ENCODE peak calls at places on chromosomes 13 and 19, in nine cellular contexts. One of them, this sample, is unnamed.
A peak's percentile ranks its signal among the peaks of the same experiment; 100 is the strongest.

GRCh38 chr13:109857803-109858202 is 71.4 kb upstream of the IRS2 start:
- DNase-seq in AG04450: no peak
- DNase-seq in hippocampal formation: no peak
- DNase-seq in SW 1271: no peak
- DNase-seq in NCI-H1105: no peak
- DNase-seq in stimulated activated CD4-positive, alpha-beta T cell treated with anti-CD3 and anti-CD28 coated beads, TNF-alpha, amount 100 ng/mL, for 48 hours: no peak
- DNase-seq in gastrocnemius medialis: no peak
- DNase-seq in psoas muscle: no peak
- DNase-seq in stimulated activated CD8-positive, alpha-beta memory T cell treated with anti-CD3 and anti-CD28 coated beads, Interleukin-15, amount 100 ng/mL, for 24 hours: no peak
- DNase-seq in this sample: no peak

GRCh38 chr13:20473139-20473538 is 52.5 kb downstream of the CRYL1 start:
- DNase-seq in NCI-H1105: no peak
- DNase-seq in stimulated activated CD8-positive, alpha-beta memory T cell treated with anti-CD3 and anti-CD28 coated beads, Interleukin-15, amount 100 ng/mL, for 24 hours: no peak
- DNase-seq in SW 1271: no peak
- DNase-seq in gastrocnemius medialis: no peak
- DNase-seq in psoas muscle: no peak
- DNase-seq in AG04450: no peak
- DNase-seq in hippocampal formation: no peak
- DNase-seq in stimulated activated CD4-positive, alpha-beta T cell treated with anti-CD3 and anti-CD28 coated beads, TNF-alpha, amount 100 ng/mL, for 48 hours: no peak
- DNase-seq in this sample: no peak

GRCh38 chr19:29598036-29598435 is 8.0 kb upstream of the POP4 start:
- DNase-seq in stimulated activated CD4-positive, alpha-beta T cell treated with anti-CD3 and anti-CD28 coated beads, TNF-alpha, amount 100 ng/mL, for 48 hours: no peak
- DNase-seq in NCI-H1105: no peak
- DNase-seq in stimulated activated CD8-positive, alpha-beta memory T cell treated with anti-CD3 and anti-CD28 coated beads, Interleukin-15, amount 100 ng/mL, for 24 hours: no peak
- DNase-seq in hippocampal formation: no peak
- DNase-seq in SW 1271: no peak
- DNase-seq in gastrocnemius medialis: no peak
- DNase-seq in AG04450: no peak
- DNase-seq in psoas muscle: no peak
- DNase-seq in this sample: no peak

GRCh38 chr13:84418041-84418440 is 535.8 kb upstream of the SLITRK1 start:
- DNase-seq in NCI-H1105: no peak
- DNase-seq in SW 1271: no peak
- DNase-seq in hippocampal formation: no peak
- DNase-seq in stimulated activated CD4-positive, alpha-beta T cell treated with anti-CD3 and anti-CD28 coated beads, TNF-alpha, amount 100 ng/mL, for 48 hours: no peak
- DNase-seq in AG04450: no peak
- DNase-seq in psoas muscle: no peak
- DNase-seq in stimulated activated CD8-positive, alpha-beta memory T cell treated with anti-CD3 and anti-CD28 coated beads, Interleukin-15, amount 100 ng/mL, for 24 hours: no peak
- DNase-seq in gastrocnemius medialis: no peak
- DNase-seq in this sample: no peak

GRCh38 chr19:3266092-3266693 is 41.7 kb downstream of the CELF5 start:
- DNase-seq in stimulated activated CD4-positive, alpha-beta T cell treated with anti-CD3 and anti-CD28 coated beads, TNF-alpha, amount 100 ng/mL, for 48 hours: no peak
- DNase-seq in gastrocnemius medialis: no peak
- DNase-seq in NCI-H1105: no peak
- DNase-seq in psoas muscle: no peak
- DNase-seq in hippocampal formation: no peak
- DNase-seq in stimulated activated CD8-positive, alpha-beta memory T cell treated with anti-CD3 and anti-CD28 coated beads, Interleukin-15, amount 100 ng/mL, for 24 hours: no peak
- DNase-seq in AG04450: no peak
- DNase-seq in SW 1271: no peak
- DNase-seq in this sample: no peak

GRCh38 chr19:31583148-31583547 is 233.9 kb upstream of the TSHZ3 start:
- DNase-seq in AG04450: no peak
- DNase-seq in gastrocnemius medialis: no peak
- DNase-seq in SW 1271: no peak
- DNase-seq in hippocampal formation: no peak
- DNase-seq in psoas muscle: no peak
- DNase-seq in stimulated activated CD4-positive, alpha-beta T cell treated with anti-CD3 and anti-CD28 coated beads, TNF-alpha, amount 100 ng/mL, for 48 hours: no peak
- DNase-seq in NCI-H1105: no peak
- DNase-seq in stimulated activated CD8-positive, alpha-beta memory T cell treated with anti-CD3 and anti-CD28 coated beads, Interleukin-15, amount 100 ng/mL, for 24 hours: no peak
- DNase-seq in this sample: no peak

GRCh38 chr13:75797256-75797655 is 161.1 kb downstream of the LMO7 start:
- DNase-seq in SW 1271: no peak
- DNase-seq in gastrocnemius medialis: no peak
- DNase-seq in hippocampal formation: no peak
- DNase-seq in stimulated activated CD8-positive, alpha-beta memory T cell treated with anti-CD3 and anti-CD28 coated beads, Interleukin-15, amount 100 ng/mL, for 24 hours: no peak
- DNase-seq in psoas muscle: no peak
- DNase-seq in NCI-H1105: no peak
- DNase-seq in stimulated activated CD4-positive, alpha-beta T cell treated with anti-CD3 and anti-CD28 coated beads, TNF-alpha, amount 100 ng/mL, for 48 hours: no peak
- DNase-seq in AG04450: no peak
- DNase-seq in this sample: no peak

GRCh38 chr19:40279120-40279551 is 6.0 kb downstream of the AKT2 start:
- DNase-seq in stimulated activated CD4-positive, alpha-beta T cell treated with anti-CD3 and anti-CD28 coated beads, TNF-alpha, amount 100 ng/mL, for 48 hours: no peak
- DNase-seq in psoas muscle: peak; percentile 72
- DNase-seq in AG04450: peak; percentile 8
- DNase-seq in SW 1271: no peak
- DNase-seq in NCI-H1105: no peak
- DNase-seq in hippocampal formation: no peak
- DNase-seq in stimulated activated CD8-positive, alpha-beta memory T cell treated with anti-CD3 and anti-CD28 coated beads, Interleukin-15, amount 100 ng/mL, for 24 hours: no peak
- DNase-seq in gastrocnemius medialis: peak; percentile 58
- DNase-seq in this sample: no peak

GRCh38 chr19:35755550-35756371 is 1.1 kb downstream of the HSPB6 start:
- DNase-seq in stimulated activated CD4-positive, alpha-beta T cell treated with anti-CD3 and anti-CD28 coated beads, TNF-alpha, amount 100 ng/mL, for 48 hours: no peak
- DNase-seq in NCI-H1105: no peak
- DNase-seq in psoas muscle: peak; percentile 94
- DNase-seq in hippocampal formation: no peak
- DNase-seq in AG04450: no peak
- DNase-seq in SW 1271: no peak
- DNase-seq in stimulated activated CD8-positive, alpha-beta memory T cell treated with anti-CD3 and anti-CD28 coated beads, Interleukin-15, amount 100 ng/mL, for 24 hours: no peak
- DNase-seq in gastrocnemius medialis: peak; percentile 91
- DNase-seq in this sample: no peak

GRCh38 chr19:17659996-17660395 is 28.2 kb downstream of the UNC13A start:
- DNase-seq in SW 1271: no peak
- DNase-seq in gastrocnemius medialis: no peak
- DNase-seq in psoas muscle: no peak
- DNase-seq in stimulated activated CD4-positive, alpha-beta T cell treated with anti-CD3 and anti-CD28 coated beads, TNF-alpha, amount 100 ng/mL, for 48 hours: no peak
- DNase-seq in hippocampal formation: no peak
- DNase-seq in stimulated activated CD8-positive, alpha-beta memory T cell treated with anti-CD3 and anti-CD28 coated beads, Interleukin-15, amount 100 ng/mL, for 24 hours: no peak
- DNase-seq in AG04450: no peak
- DNase-seq in NCI-H1105: no peak
- DNase-seq in this sample: no peak

GRCh38 chr19:45275370-45275971 is 24.4 kb downstream of the MARK4 start:
- DNase-seq in hippocampal formation: no peak
- DNase-seq in NCI-H1105: peak; percentile 22
- DNase-seq in gastrocnemius medialis: no peak
- DNase-seq in psoas muscle: no peak
- DNase-seq in SW 1271: no peak
- DNase-seq in AG04450: no peak
- DNase-seq in stimulated activated CD4-positive, alpha-beta T cell treated with anti-CD3 and anti-CD28 coated beads, TNF-alpha, amount 100 ng/mL, for 48 hours: no peak
- DNase-seq in stimulated activated CD8-positive, alpha-beta memory T cell treated with anti-CD3 and anti-CD28 coated beads, Interleukin-15, amount 100 ng/mL, for 24 hours: no peak
- DNase-seq in this sample: no peak

GRCh38 chr19:4206818-4207484 is 22.4 kb upstream of the EBI3 start:
- DNase-seq in AG04450: no peak
- DNase-seq in hippocampal formation: no peak
- DNase-seq in stimulated activated CD4-positive, alpha-beta T cell treated with anti-CD3 and anti-CD28 coated beads, TNF-alpha, amount 100 ng/mL, for 48 hours: no peak
- DNase-seq in stimulated activated CD8-positive, alpha-beta memory T cell treated with anti-CD3 and anti-CD28 coated beads, Interleukin-15, amount 100 ng/mL, for 24 hours: no peak
- DNase-seq in gastrocnemius medialis: no peak
- DNase-seq in NCI-H1105: no peak
- DNase-seq in SW 1271: no peak
- DNase-seq in psoas muscle: no peak
- DNase-seq in this sample: no peak

GRCh38 chr19:46892252-46893179 is 31.7 kb downstream of the ARHGAP35 start:
- DNase-seq in stimulated activated CD4-positive, alpha-beta T cell treated with anti-CD3 and anti-CD28 coated beads, TNF-alpha, amount 100 ng/mL, for 48 hours: no peak
- DNase-seq in hippocampal formation: no peak
- DNase-seq in NCI-H1105: no peak
- DNase-seq in SW 1271: no peak
- DNase-seq in gastrocnemius medialis: no peak
- DNase-seq in AG04450: no peak
- DNase-seq in stimulated activated CD8-positive, alpha-beta memory T cell treated with anti-CD3 and anti-CD28 coated beads, Interleukin-15, amount 100 ng/mL, for 24 hours: no peak
- DNase-seq in psoas muscle: no peak
- DNase-seq in this sample: no peak

GRCh38 chr19:52585101-52585500 is 15.0 kb downstream of the ZNF701 start:
- DNase-seq in gastrocnemius medialis: no peak
- DNase-seq in psoas muscle: no peak
- DNase-seq in stimulated activated CD8-positive, alpha-beta memory T cell treated with anti-CD3 and anti-CD28 coated beads, Interleukin-15, amount 100 ng/mL, for 24 hours: no peak
- DNase-seq in stimulated activated CD4-positive, alpha-beta T cell treated with anti-CD3 and anti-CD28 coated beads, TNF-alpha, amount 100 ng/mL, for 48 hours: no peak
- DNase-seq in AG04450: no peak
- DNase-seq in SW 1271: no peak
- DNase-seq in NCI-H1105: no peak
- DNase-seq in hippocampal formation: no peak
- DNase-seq in this sample: no peak

GRCh38 chr13:94993608-94994007 is 281.3 kb upstream of the SOX21 start:
- DNase-seq in stimulated activated CD8-positive, alpha-beta memory T cell treated with anti-CD3 and anti-CD28 coated beads, Interleukin-15, amount 100 ng/mL, for 24 hours: no peak
- DNase-seq in gastrocnemius medialis: no peak
- DNase-seq in psoas muscle: no peak
- DNase-seq in NCI-H1105: no peak
- DNase-seq in hippocampal formation: no peak
- DNase-seq in AG04450: no peak
- DNase-seq in stimulated activated CD4-positive, alpha-beta T cell treated with anti-CD3 and anti-CD28 coated beads, TNF-alpha, amount 100 ng/mL, for 48 hours: no peak
- DNase-seq in SW 1271: no peak
- DNase-seq in this sample: no peak

GRCh38 chr13:32278456-32278855 is 36.7 kb downstream of the ZAR1L start:
- DNase-seq in gastrocnemius medialis: no peak
- DNase-seq in hippocampal formation: no peak
- DNase-seq in stimulated activated CD4-positive, alpha-beta T cell treated with anti-CD3 and anti-CD28 coated beads, TNF-alpha, amount 100 ng/mL, for 48 hours: no peak
- DNase-seq in SW 1271: no peak
- DNase-seq in NCI-H1105: no peak
- DNase-seq in AG04450: peak; percentile 50
- DNase-seq in psoas muscle: no peak
- DNase-seq in stimulated activated CD8-positive, alpha-beta memory T cell treated with anti-CD3 and anti-CD28 coated beads, Interleukin-15, amount 100 ng/mL, for 24 hours: no peak
- DNase-seq in this sample: no peak

GRCh38 chr19:50490411-50490811 is 13.8 kb upstream of the GARIN5A start:
- DNase-seq in stimulated activated CD8-positive, alpha-beta memory T cell treated with anti-CD3 and anti-CD28 coated beads, Interleukin-15, amount 100 ng/mL, for 24 hours: no peak
- DNase-seq in AG04450: no peak
- DNase-seq in NCI-H1105: no peak
- DNase-seq in stimulated activated CD4-positive, alpha-beta T cell treated with anti-CD3 and anti-CD28 coated beads, TNF-alpha, amount 100 ng/mL, for 48 hours: no peak
- DNase-seq in psoas muscle: no peak
- DNase-seq in SW 1271: no peak
- DNase-seq in gastrocnemius medialis: no peak
- DNase-seq in hippocampal formation: no peak
- DNase-seq in this sample: no peak

GRCh38 chr13:105990256-105990958 is 545.1 kb downstream of the EFNB2 start:
- DNase-seq in hippocampal formation: no peak
- DNase-seq in AG04450: no peak
- DNase-seq in NCI-H1105: no peak
- DNase-seq in stimulated activated CD4-positive, alpha-beta T cell treated with anti-CD3 and anti-CD28 coated beads, TNF-alpha, amount 100 ng/mL, for 48 hours: no peak
- DNase-seq in gastrocnemius medialis: no peak
- DNase-seq in stimulated activated CD8-positive, alpha-beta memory T cell treated with anti-CD3 and anti-CD28 coated beads, Interleukin-15, amount 100 ng/mL, for 24 hours: no peak
- DNase-seq in psoas muscle: no peak
- DNase-seq in SW 1271: no peak
- DNase-seq in this sample: no peak

GRCh38 chr19:53161123-53161522 is 2.3 kb upstream of the ZNF347 start:
- DNase-seq in stimulated activated CD4-positive, alpha-beta T cell treated with anti-CD3 and anti-CD28 coated beads, TNF-alpha, amount 100 ng/mL, for 48 hours: no peak
- DNase-seq in NCI-H1105: no peak
- DNase-seq in gastrocnemius medialis: no peak
- DNase-seq in stimulated activated CD8-positive, alpha-beta memory T cell treated with anti-CD3 and anti-CD28 coated beads, Interleukin-15, amount 100 ng/mL, for 24 hours: no peak
- DNase-seq in hippocampal formation: no peak
- DNase-seq in AG04450: no peak
- DNase-seq in psoas muscle: no peak
- DNase-seq in SW 1271: no peak
- DNase-seq in this sample: no peak

GRCh38 chr19:12974301-12975220 is 5.2 kb downstream of the DAND5 start:
- DNase-seq in AG04450: no peak
- DNase-seq in stimulated activated CD4-positive, alpha-beta T cell treated with anti-CD3 and anti-CD28 coated beads, TNF-alpha, amount 100 ng/mL, for 48 hours: no peak
- DNase-seq in NCI-H1105: no peak
- DNase-seq in psoas muscle: no peak
- DNase-seq in hippocampal formation: no peak
- DNase-seq in SW 1271: no peak
- DNase-seq in stimulated activated CD8-positive, alpha-beta memory T cell treated with anti-CD3 and anti-CD28 coated beads, Interleukin-15, amount 100 ng/mL, for 24 hours: no peak
- DNase-seq in gastrocnemius medialis: no peak
- DNase-seq in this sample: no peak

GRCh38 chr13:50580684-50581305 is 262.7 kb downstream of the DLEU7 start:
- DNase-seq in stimulated activated CD4-positive, alpha-beta T cell treated with anti-CD3 and anti-CD28 coated beads, TNF-alpha, amount 100 ng/mL, for 48 hours: no peak
- DNase-seq in AG04450: peak; percentile 51
- DNase-seq in gastrocnemius medialis: no peak
- DNase-seq in hippocampal formation: no peak
- DNase-seq in SW 1271: no peak
- DNase-seq in psoas muscle: no peak
- DNase-seq in stimulated activated CD8-positive, alpha-beta memory T cell treated with anti-CD3 and anti-CD28 coated beads, Interleukin-15, amount 100 ng/mL, for 24 hours: no peak
- DNase-seq in NCI-H1105: no peak
- DNase-seq in this sample: no peak

GRCh38 chr19:17405250-17406038 is at the start of gene BST2:
- DNase-seq in stimulated activated CD8-positive, alpha-beta memory T cell treated with anti-CD3 and anti-CD28 coated beads, Interleukin-15, amount 100 ng/mL, for 24 hours: no peak
- DNase-seq in AG04450: no peak
- DNase-seq in stimulated activated CD4-positive, alpha-beta T cell treated with anti-CD3 and anti-CD28 coated beads, TNF-alpha, amount 100 ng/mL, for 48 hours: no peak
- DNase-seq in hippocampal formation: peak; percentile 12
- DNase-seq in gastrocnemius medialis: peak; percentile 32
- DNase-seq in SW 1271: no peak
- DNase-seq in NCI-H1105: no peak
- DNase-seq in psoas muscle: peak; percentile 73
- DNase-seq in this sample: peak; percentile 84

GRCh38 chr19:51691122-51692064 is 1.7 kb upstream of the SPACA6 start:
- DNase-seq in NCI-H1105: no peak
- DNase-seq in SW 1271: no peak
- DNase-seq in psoas muscle: no peak
- DNase-seq in gastrocnemius medialis: no peak
- DNase-seq in AG04450: no peak
- DNase-seq in stimulated activated CD8-positive, alpha-beta memory T cell treated with anti-CD3 and anti-CD28 coated beads, Interleukin-15, amount 100 ng/mL, for 24 hours: no peak
- DNase-seq in hippocampal formation: peak; percentile 7
- DNase-seq in stimulated activated CD4-positive, alpha-beta T cell treated with anti-CD3 and anti-CD28 coated beads, TNF-alpha, amount 100 ng/mL, for 48 hours: no peak
- DNase-seq in this sample: no peak

GRCh38 chr13:111516712-111517640 is 196.5 kb downstream of the TEX29 start:
- DNase-seq in SW 1271: no peak
- DNase-seq in stimulated activated CD4-positive, alpha-beta T cell treated with anti-CD3 and anti-CD28 coated beads, TNF-alpha, amount 100 ng/mL, for 48 hours: no peak
- DNase-seq in stimulated activated CD8-positive, alpha-beta memory T cell treated with anti-CD3 and anti-CD28 coated beads, Interleukin-15, amount 100 ng/mL, for 24 hours: no peak
- DNase-seq in NCI-H1105: no peak
- DNase-seq in gastrocnemius medialis: no peak
- DNase-seq in hippocampal formation: no peak
- DNase-seq in psoas muscle: no peak
- DNase-seq in AG04450: no peak
- DNase-seq in this sample: no peak

GRCh38 chr13:36297259-36297599 is 385 bp downstream of the CCDC169 start:
- DNase-seq in stimulated activated CD4-positive, alpha-beta T cell treated with anti-CD3 and anti-CD28 coated beads, TNF-alpha, amount 100 ng/mL, for 48 hours: no peak
- DNase-seq in NCI-H1105: no peak
- DNase-seq in gastrocnemius medialis: no peak
- DNase-seq in hippocampal formation: no peak
- DNase-seq in stimulated activated CD8-positive, alpha-beta memory T cell treated with anti-CD3 and anti-CD28 coated beads, Interleukin-15, amount 100 ng/mL, for 24 hours: no peak
- DNase-seq in SW 1271: no peak
- DNase-seq in psoas muscle: no peak
- DNase-seq in AG04450: no peak
- DNase-seq in this sample: no peak

GRCh38 chr13:45584816-45585215 is 30.7 kb downstream of the ERICH6B start:
- DNase-seq in stimulated activated CD8-positive, alpha-beta memory T cell treated with anti-CD3 and anti-CD28 coated beads, Interleukin-15, amount 100 ng/mL, for 24 hours: no peak
- DNase-seq in NCI-H1105: no peak
- DNase-seq in psoas muscle: no peak
- DNase-seq in stimulated activated CD4-positive, alpha-beta T cell treated with anti-CD3 and anti-CD28 coated beads, TNF-alpha, amount 100 ng/mL, for 48 hours: no peak
- DNase-seq in hippocampal formation: no peak
- DNase-seq in SW 1271: no peak
- DNase-seq in AG04450: no peak
- DNase-seq in gastrocnemius medialis: no peak
- DNase-seq in this sample: no peak

GRCh38 chr19:18990128-18990708 is 43.1 kb downstream of the SUGP2 start:
- DNase-seq in SW 1271: no peak
- DNase-seq in stimulated activated CD8-positive, alpha-beta memory T cell treated with anti-CD3 and anti-CD28 coated beads, Interleukin-15, amount 100 ng/mL, for 24 hours: no peak
- DNase-seq in NCI-H1105: no peak
- DNase-seq in stimulated activated CD4-positive, alpha-beta T cell treated with anti-CD3 and anti-CD28 coated beads, TNF-alpha, amount 100 ng/mL, for 48 hours: no peak
- DNase-seq in hippocampal formation: no peak
- DNase-seq in gastrocnemius medialis: no peak
- DNase-seq in AG04450: no peak
- DNase-seq in psoas muscle: no peak
- DNase-seq in this sample: no peak

GRCh38 chr13:32125746-32126145 is 94.2 kb downstream of the FRY start:
- DNase-seq in SW 1271: no peak
- DNase-seq in psoas muscle: no peak
- DNase-seq in hippocampal formation: no peak
- DNase-seq in stimulated activated CD8-positive, alpha-beta memory T cell treated with anti-CD3 and anti-CD28 coated beads, Interleukin-15, amount 100 ng/mL, for 24 hours: no peak
- DNase-seq in gastrocnemius medialis: no peak
- DNase-seq in AG04450: no peak
- DNase-seq in stimulated activated CD4-positive, alpha-beta T cell treated with anti-CD3 and anti-CD28 coated beads, TNF-alpha, amount 100 ng/mL, for 48 hours: no peak
- DNase-seq in NCI-H1105: no peak
- DNase-seq in this sample: no peak

GRCh38 chr13:34025746-34026145 is 207.8 kb downstream of the RFC3 start:
- DNase-seq in AG04450: no peak
- DNase-seq in psoas muscle: no peak
- DNase-seq in hippocampal formation: no peak
- DNase-seq in gastrocnemius medialis: no peak
- DNase-seq in SW 1271: no peak
- DNase-seq in stimulated activated CD8-positive, alpha-beta memory T cell treated with anti-CD3 and anti-CD28 coated beads, Interleukin-15, amount 100 ng/mL, for 24 hours: no peak
- DNase-seq in NCI-H1105: no peak
- DNase-seq in stimulated activated CD4-positive, alpha-beta T cell treated with anti-CD3 and anti-CD28 coated beads, TNF-alpha, amount 100 ng/mL, for 48 hours: no peak
- DNase-seq in this sample: no peak

GRCh38 chr19:56995298-56995697 is 124.5 kb upstream of the USP29 start:
- DNase-seq in NCI-H1105: no peak
- DNase-seq in stimulated activated CD8-positive, alpha-beta memory T cell treated with anti-CD3 and anti-CD28 coated beads, Interleukin-15, amount 100 ng/mL, for 24 hours: no peak
- DNase-seq in AG04450: no peak
- DNase-seq in stimulated activated CD4-positive, alpha-beta T cell treated with anti-CD3 and anti-CD28 coated beads, TNF-alpha, amount 100 ng/mL, for 48 hours: no peak
- DNase-seq in SW 1271: no peak
- DNase-seq in psoas muscle: no peak
- DNase-seq in gastrocnemius medialis: no peak
- DNase-seq in hippocampal formation: no peak
- DNase-seq in this sample: no peak

GRCh38 chr19:33519416-33519815 is 2.2 kb downstream of the PEPD start:
- DNase-seq in stimulated activated CD4-positive, alpha-beta T cell treated with anti-CD3 and anti-CD28 coated beads, TNF-alpha, amount 100 ng/mL, for 48 hours: no peak
- DNase-seq in NCI-H1105: no peak
- DNase-seq in gastrocnemius medialis: no peak
- DNase-seq in psoas muscle: no peak
- DNase-seq in stimulated activated CD8-positive, alpha-beta memory T cell treated with anti-CD3 and anti-CD28 coated beads, Interleukin-15, amount 100 ng/mL, for 24 hours: no peak
- DNase-seq in SW 1271: no peak
- DNase-seq in hippocampal formation: no peak
- DNase-seq in AG04450: no peak
- DNase-seq in this sample: no peak